ENCODE peak calls at places on chromosomes 7 and 10, in nine cellular contexts. E is Panc1; F is upper lobe of right lung; D is CD8-positive, alpha-beta T cell; G is brain microvascular endothelial cell; H is mammary epithelial cell; U is right lobe of liver; K is mesendoderm; R is SJSA1. I is an unnamed sample. For H3K36me3, the result is how much of the 10 kb centered on the place peaks cover.

GRCh38 chr10:122551450-122551849 is 9.1 kb upstream of the DMBT1 start:
- DNase-seq in E (no peak), F (no peak), D (peak), G (no peak), H (no peak), U (no peak), K (peak), R (no peak), I (no peak)

GRCh38 chr10:124029559-124029958 is 63.8 kb downstream of the CHST15 start:
- DNase-seq in E (no peak), F (peak), D (no peak), G (no peak), H (no peak), U (no peak), K (no peak), R (no peak), I (no peak)

GRCh38 chr7:28155964-28156363 is 24.6 kb downstream of the JAZF1 start:
- DNase-seq in E (no peak), F (no peak), D (no peak), G (peak), H (peak), U (no peak), K (no peak), R (no peak), I (no peak)

GRCh38 chr10:971613-972012 is 16.6 kb upstream of the GTPBP4 start:
- DNase-seq in E (no peak), F (peak), D (no peak), G (no peak), H (no peak), U (peak), K (no peak), R (no peak), I (no peak)

GRCh38 chr7:73717991-73718405 is 1.5 kb downstream of the STX1A start:
- DNase-seq in E (peak), F (no peak), D (peak), G (peak), H (peak), U (no peak), K (no peak), R (peak), I (peak)

GRCh38 chr7:56033671-56034432 is 17.4 kb downstream of the PSPH start:
- DNase-seq in E (peak), F (peak), D (peak), G (peak), H (peak), U (peak), K (peak), R (peak), I (peak)

GRCh38 chr10:63554666-63555065 is 33.5 kb downstream of the REEP3 start:
- DNase-seq in E (no peak), F (no peak), D (peak), G (peak), H (peak), U (no peak), K (no peak), R (peak), I (peak)

GRCh38 chr7:20529260-20529659 is 86.2 kb upstream of the ABCB5 start:
- DNase-seq in E (no peak), F (no peak), D (no peak), G (no peak), H (no peak), U (no peak), K (no peak), R (no peak), I (no peak)

GRCh38 chr7:120797026-120797645 is 60.8 kb downstream of the TSPAN12 start:
- DNase-seq in E (no peak), F (no peak), D (no peak), G (no peak), H (no peak), U (no peak), K (no peak), R (no peak), I (no peak)

GRCh38 chr7:75054744-75055527 is 18.7 kb downstream of the RCC1L start:
- DNase-seq in E (no peak), F (peak), D (no peak), G (peak), H (peak), U (no peak), K (no peak), R (no peak), I (peak)

GRCh38 chr10:34904191-34904590 is 89.1 kb upstream of the PARD3 start:
- DNase-seq in E (no peak), F (no peak), D (no peak), G (no peak), H (no peak), U (no peak), K (no peak), R (no peak), I (no peak)

GRCh38 chr7:149489391-149490024 is 8.1 kb downstream of the ZNF746 start:
- DNase-seq in E (no peak), F (no peak), D (no peak), G (no peak), H (no peak), U (no peak), K (peak), R (no peak), I (no peak)

GRCh38 chr10:19500959-19501358 is 315.3 kb upstream of the PLXDC2 start:
- DNase-seq in E (no peak), F (no peak), D (no peak), G (no peak), H (no peak), U (no peak), K (peak), R (no peak), I (no peak)

GRCh38 chr10:106929291-106929925 is 235.1 kb downstream of the SORCS1 start:
- DNase-seq in E (no peak), F (no peak), D (no peak), G (no peak), H (no peak), U (no peak), K (peak), R (no peak), I (no peak)

GRCh38 chr10:122466866-122467470 is 5.6 kb downstream of the HTRA1 start:
- DNase-seq in E (no peak), F (no peak), D (no peak), G (no peak), H (no peak), U (no peak), K (no peak), R (no peak), I (no peak)

GRCh38 chr7:44538798-44539668 is 2.1 kb downstream of the NPC1L1 start:
- DNase-seq in E (no peak), F (no peak), D (no peak), G (no peak), H (no peak), U (no peak), K (no peak), R (no peak), I (no peak)

GRCh38 chr7:387132-388022 is 97.4 kb downstream of the FOXL3 start:
- DNase-seq in E (no peak), F (peak), D (no peak), G (no peak), H (no peak), U (peak), K (no peak), R (peak), I (no peak)

GRCh38 chr10:125231116-125231812 is 70.9 kb upstream of the CTBP2 start:
- DNase-seq in E (no peak), F (no peak), D (no peak), G (peak), H (peak), U (no peak), K (peak), R (peak), I (peak)

GRCh38 chr10:78579995-78580394 is 488.8 kb upstream of the ZMIZ1 start:
- DNase-seq in E (no peak), F (no peak), D (no peak), G (no peak), H (no peak), U (peak), K (no peak), R (peak), I (no peak)

GRCh38 chr10:131352765-131353290 is 41.3 kb upstream of the TCERG1L start:
- DNase-seq in E (no peak), F (no peak), D (no peak), G (no peak), H (no peak), U (no peak), K (no peak), R (no peak), I (no peak)

GRCh38 chr7:97565665-97566064 is 166.2 kb upstream of the TAC1 start:
- DNase-seq in E (no peak), F (no peak), D (no peak), G (no peak), H (no peak), U (no peak), K (no peak), R (no peak), I (no peak)

GRCh38 chr10:30645340-30645827 is 15.8 kb upstream of the LYZL2 start:
- DNase-seq in E (no peak), F (no peak), D (no peak), G (peak), H (peak), U (no peak), K (peak), R (no peak), I (no peak)

GRCh38 chr10:22677333-22677732 is 37.0 kb downstream of the PIP4K2A start:
- DNase-seq in E (no peak), F (no peak), D (no peak), G (no peak), H (no peak), U (no peak), K (no peak), R (no peak), I (no peak)

GRCh38 chr7:142053988-142054387 is 57.5 kb upstream of the MGAM2 start:
- DNase-seq in E (no peak), F (no peak), D (no peak), G (peak), H (no peak), U (no peak), K (no peak), R (no peak), I (no peak)

GRCh38 chr10:484441-484924 is 205.0 kb downstream of the DIP2C start:
- DNase-seq in E (no peak), F (peak), D (no peak), G (peak), H (no peak), U (no peak), K (no peak), R (peak), I (no peak)

GRCh38 chr7:47885309-47886000 is 62.8 kb downstream of the PKD1L1 start:
- DNase-seq in E (no peak), F (no peak), D (no peak), G (no peak), H (peak), U (no peak), K (no peak), R (no peak), I (no peak)

GRCh38 chr7:69773535-69774225 is 175.4 kb downstream of the AUTS2 start:
- DNase-seq in E (no peak), F (no peak), D (no peak), G (no peak), H (no peak), U (no peak), K (no peak), R (no peak), I (no peak)

GRCh38 chr7:66140924-66141323 is 26.3 kb downstream of the CRCP start:
- DNase-seq in E (no peak), F (peak), D (no peak), G (peak), H (peak), U (peak), K (peak), R (no peak), I (no peak)
- H3K36me3 ChIP-seq in E (under half), F (half or more), D (under half), G (under half), H (under half), U (under half), K (under half), R (half or more), I (under half)

DNA sequence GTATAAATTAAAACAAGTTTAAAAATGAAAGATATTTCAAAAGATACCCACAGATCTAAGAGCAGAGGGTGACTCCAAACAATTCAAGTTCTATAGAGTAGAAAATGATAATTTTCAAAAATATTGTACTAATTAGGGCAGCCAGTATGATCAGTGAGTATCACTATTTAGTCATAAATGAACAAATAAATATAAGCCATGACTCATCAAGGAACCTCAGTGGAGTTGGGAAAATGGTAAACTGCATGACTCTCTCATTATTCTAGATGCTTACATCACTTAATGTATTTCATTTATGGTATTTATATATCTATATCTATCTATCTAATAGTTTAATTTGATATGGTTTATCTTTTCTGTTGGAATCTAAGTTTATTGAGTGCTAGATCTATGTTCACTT is 94.3 kb downstream of the THSD7A start:
- DNase-seq in E (no peak), F (no peak), D (no peak), G (no peak), H (no peak), U (no peak), K (no peak), R (no peak), I (no peak)
- H3K36me3 ChIP-seq in E (under half), F (under half), D (under half), G (under half), H (under half), U (under half), K (under half), R (under half), I (under half)

DNA sequence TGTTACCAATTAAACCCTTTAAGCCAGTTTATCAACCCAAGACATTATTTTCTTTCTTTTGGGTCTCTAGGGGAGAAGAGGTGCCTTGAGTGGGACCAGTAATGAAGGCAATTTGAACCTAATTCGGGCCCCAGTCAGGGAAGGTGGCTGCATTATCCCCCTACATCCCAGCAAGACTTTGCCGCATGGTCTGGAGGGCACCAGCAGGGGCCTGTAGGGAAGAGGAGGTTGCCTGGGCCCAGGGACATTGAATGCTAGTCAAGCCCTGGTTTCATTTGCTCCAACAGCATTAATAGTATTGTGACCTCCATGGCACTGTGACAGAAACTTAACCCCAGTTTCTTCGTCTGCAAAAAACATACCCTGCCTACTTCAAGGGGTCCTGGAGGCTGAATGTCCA is 108.8 kb downstream of the CUX1 start:
- DNase-seq in E (no peak), F (no peak), D (no peak), G (no peak), H (no peak), U (no peak), K (no peak), R (no peak), I (no peak)
- H3K36me3 ChIP-seq in E (under half), F (under half), D (under half), G (under half), H (under half), U (under half), K (under half), R (under half), I (under half)

GRCh38 chr10:29473087-29473356 is 161.7 kb downstream of the SVIL start:
- DNase-seq in E (no peak), F (no peak), D (no peak), G (no peak), H (no peak), U (no peak), K (no peak), R (no peak), I (no peak)
- H3K36me3 ChIP-seq in E (under half), F (half or more), D (under half), G (under half), H (under half), U (under half), K (under half), R (half or more), I (under half)

GRCh38 chr7:30634634-30635201 is 40.0 kb downstream of the GARS1 start:
- DNase-seq in E (no peak), F (no peak), D (no peak), G (no peak), H (no peak), U (no peak), K (no peak), R (no peak), I (no peak)

GRCh38 chr7:30635798-30636197 is 41.1 kb downstream of the GARS1 start:
- DNase-seq in E (no peak), F (no peak), D (no peak), G (no peak), H (no peak), U (no peak), K (no peak), R (no peak), I (no peak)

GRCh38 chr7:30634193-30634626 is 39.5 kb downstream of the GARS1 start:
- DNase-seq in E (no peak), F (no peak), D (no peak), G (no peak), H (no peak), U (no peak), K (no peak), R (no peak), I (no peak)

GRCh38 chr7:30630986-30631385 is 36.3 kb downstream of the GARS1 start:
- DNase-seq in E (no peak), F (no peak), D (no peak), G (no peak), H (no peak), U (no peak), K (no peak), R (no peak), I (no peak)

GRCh38 chr7:30633223-30633622 is 38.5 kb downstream of the GARS1 start:
- DNase-seq in E (no peak), F (no peak), D (no peak), G (no peak), H (no peak), U (no peak), K (no peak), R (no peak), I (no peak)
- H3K36me3 ChIP-seq in E (half or more), F (half or more), D (under half), G (half or more), H (half or more), U (under half), K (under half), R (half or more), I (under half)

GRCh38 chr7:128989961-128990360 is 52.2 kb downstream of the IRF5 start:
- DNase-seq in E (no peak), F (no peak), D (no peak), G (no peak), H (no peak), U (no peak), K (no peak), R (no peak), I (no peak)
- H3K36me3 ChIP-seq in E (half or more), F (half or more), D (under half), G (under half), H (under half), U (under half), K (under half), R (half or more), I (under half)

DNA sequence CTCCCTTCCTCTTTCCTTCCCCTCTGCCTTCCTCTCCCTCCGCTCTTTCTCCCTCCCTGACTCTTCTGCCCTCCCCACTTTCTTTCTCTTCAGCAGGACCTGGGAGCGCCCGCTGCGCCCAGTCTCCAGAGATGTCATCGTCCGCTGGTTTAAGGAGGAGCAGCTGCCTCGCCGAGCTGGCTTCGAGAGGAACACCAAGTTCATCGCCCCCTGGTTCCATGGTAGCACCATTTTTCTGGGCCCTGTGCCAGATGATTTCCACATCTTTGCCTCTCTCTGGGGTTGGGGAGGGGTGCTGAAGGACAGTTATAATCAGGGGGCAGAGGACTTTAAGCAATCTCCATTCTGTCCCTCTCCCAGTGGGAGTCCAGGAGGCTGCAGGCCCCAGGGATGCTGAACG is 71.6 kb downstream of the SH2D4B start:
- DNase-seq in E (no peak), F (no peak), D (no peak), G (no peak), H (no peak), U (no peak), K (no peak), R (no peak), I (no peak)
- H3K36me3 ChIP-seq in E (under half), F (under half), D (under half), G (under half), H (under half), U (under half), K (under half), R (under half), I (under half)

GRCh38 chr10:50312464-50313437 is 61.4 kb upstream of the ASAH2 start:
- DNase-seq in E (no peak), F (no peak), D (no peak), G (peak), H (peak), U (no peak), K (no peak), R (no peak), I (no peak)
- H3K36me3 ChIP-seq in E (under half), F (under half), D (under half), G (under half), H (under half), U (under half), K (under half), R (under half), I (under half)

GRCh38 chr10:61877882-61878281 is 23.6 kb upstream of the ARID5B start:
- DNase-seq in E (no peak), F (no peak), D (no peak), G (no peak), H (no peak), U (no peak), K (no peak), R (no peak), I (no peak)

GRCh38 chr10:61883376-61883997 is 18.0 kb upstream of the ARID5B start:
- DNase-seq in E (no peak), F (no peak), D (no peak), G (no peak), H (no peak), U (no peak), K (no peak), R (no peak), I (no peak)

GRCh38 chr10:61878411-61879051 is 23.0 kb upstream of the ARID5B start:
- DNase-seq in E (no peak), F (no peak), D (no peak), G (no peak), H (no peak), U (no peak), K (no peak), R (no peak), I (no peak)

GRCh38 chr10:61887772-61888171 is 13.7 kb upstream of the ARID5B start:
- DNase-seq in E (no peak), F (no peak), D (no peak), G (no peak), H (no peak), U (no peak), K (no peak), R (no peak), I (no peak)

DNA sequence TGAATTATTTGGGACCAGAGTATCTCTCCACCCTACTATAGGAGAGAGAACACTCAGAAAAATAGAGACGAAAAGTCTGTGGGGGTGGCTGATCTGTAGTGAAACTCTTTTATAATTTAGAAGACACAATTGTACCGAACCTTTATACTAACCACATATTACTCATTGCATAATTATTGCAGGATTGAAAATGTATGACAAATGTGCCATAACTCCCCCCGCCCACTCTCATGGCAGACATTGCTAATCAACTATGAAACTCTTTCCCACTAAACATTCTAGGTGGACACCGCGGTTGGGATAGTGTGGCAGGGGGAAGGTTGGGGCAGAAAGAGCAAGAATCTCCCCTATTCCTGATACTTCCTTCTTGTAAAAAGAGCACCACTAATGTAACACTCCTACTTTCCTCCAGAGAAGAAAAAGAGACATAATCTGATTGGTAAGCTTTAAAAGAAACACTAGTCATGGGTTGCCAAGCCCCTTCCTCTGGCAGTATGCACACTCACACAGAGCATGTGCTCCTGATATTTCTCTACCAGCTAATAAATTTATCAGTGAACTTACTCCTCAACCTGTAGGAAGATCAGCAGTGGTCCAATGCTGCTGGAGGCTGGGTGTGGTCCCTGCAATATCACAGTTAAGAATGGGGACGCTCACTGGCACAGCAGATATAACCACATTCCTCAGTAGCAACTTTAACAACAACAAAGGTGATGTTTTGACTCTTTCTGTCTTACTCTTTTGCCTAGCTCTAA is 18.7 kb upstream of the ARID5B start:
- DNase-seq in E (no peak), F (no peak), D (no peak), G (peak), H (peak), U (no peak), K (no peak), R (no peak), I (no peak)
- H3K36me3 ChIP-seq in E (under half), F (under half), D (under half), G (under half), H (under half), U (under half), K (under half), R (under half), I (under half)

I was measured in BJ.